ENCODE peak calls at places on chromosome 20, in five cellular contexts. H, R, E, Y and U are unnamed samples.

GRCh38 chr20:62019881-62020492 is 45.7 kb downstream of the TAF4 start:
- DNase-seq in Y (no peak), R (no peak), H (no peak), E (no peak), U (no peak)

GRCh38 chr20:34683667-34684066 is 6.8 kb upstream of the PIGU start:
- DNase-seq in H (no peak), Y (no peak), R (no peak), E (no peak), U (no peak)

GRCh38 chr20:62312662-62312977 is 9.8 kb downstream of the ADRM1 start:
- DNase-seq in R (no peak), Y (no peak), H (no peak), E (no peak), U (no peak)

GRCh38 chr20:34705383-34706021 is 1.4 kb downstream of the TP53INP2 start:
- DNase-seq in H (no peak), E (no peak), R (peak; percentile 39), Y (peak; percentile 44), U (no peak)

GRCh38 chr20:16714765-16715164 is 15.1 kb upstream of the SNRPB2 start:
- DNase-seq in H (no peak), E (no peak), Y (no peak), R (no peak), U (no peak)

GRCh38 chr20:34299925-34300806 is 3.0 kb downstream of the AHCY start:
- DNase-seq in E (no peak), Y (no peak), H (no peak), R (no peak), U (peak; percentile 68)

GRCh38 chr20:33521461-33521860 is 31.6 kb downstream of the CBFA2T2 start:
- DNase-seq in H (no peak), Y (no peak), E (no peak), R (no peak), U (peak; percentile 57)

GRCh38 chr20:43686820-43687219 is 19.9 kb downstream of the MYBL2 start:
- DNase-seq in E (no peak), R (no peak), H (no peak), Y (no peak), U (no peak)

GRCh38 chr20:595330-596308 is 14.5 kb downstream of the TCF15 start:
- DNase-seq in R (no peak), H (no peak), Y (no peak), E (no peak), U (no peak)

GRCh38 chr20:54220722-54221121 is 12.8 kb downstream of the PFDN4 start:
- DNase-seq in E (no peak), H (no peak), Y (no peak), R (no peak), U (no peak)